ENCODE peak calls at places on chromosomes 2 and 18, in ten cellular contexts. X, S, I, V, U, J, M, G, D and A are unnamed samples.
A peak's percentile ranks its signal among the peaks of the same experiment; 100 is the strongest.

GRCh38 chr2:143015681-143016080 is 113.5 kb upstream of the ARHGAP15 start:
- DNase-seq in X (no peak), S (no peak), I (no peak), V (no peak), U (no peak), J (no peak), M (no peak), G (peak; percentile 34), D (no peak), A (no peak)

GRCh38 chr2:183035298-183035953 is 2.8 kb downstream of the NCKAP1 start:
- DNase-seq in X (peak; percentile 77), S (no peak), I (no peak), V (peak; percentile 72), U (no peak), J (peak; percentile 22), M (no peak), G (peak; percentile 88), D (no peak), A (no peak)

GRCh38 chr2:9168851-9169250 is 37.8 kb upstream of the ASAP2 start:
- DNase-seq in X (peak; percentile 42), S (no peak), I (no peak), V (no peak), U (no peak), J (no peak), M (no peak), G (no peak), D (no peak), A (no peak)

GRCh38 chr2:240848900-240849680 is 19.5 kb upstream of the AGXT start:
- DNase-seq in X (no peak), S (no peak), I (no peak), V (no peak), U (no peak), J (no peak), M (no peak), G (no peak), D (no peak), A (no peak)

GRCh38 chr2:108139521-108139920 is 100.2 kb upstream of the SULT1C3 start:
- DNase-seq in X (peak; percentile 22), S (no peak), I (no peak), V (no peak), U (peak; percentile 61), J (no peak), M (no peak), G (peak; percentile 39), D (no peak), A (no peak)

GRCh38 chr2:68774569-68775271 is 40.1 kb downstream of the ARHGAP25 start:
- DNase-seq in X (no peak), S (no peak), I (peak; percentile 34), V (no peak), U (peak; percentile 81), J (no peak), M (no peak), G (no peak), D (no peak), A (no peak)

GRCh38 chr2:14418110-14418509 is 214.4 kb upstream of the LRATD1 start:
- DNase-seq in X (peak; percentile 43), S (no peak), I (no peak), V (peak; percentile 12), U (no peak), J (peak; percentile 26), M (no peak), G (peak; percentile 22), D (no peak), A (no peak)

GRCh38 chr2:109715302-109715937 is 78.7 kb upstream of the RGPD5 start:
- DNase-seq in X (no peak), S (peak; percentile 45), I (no peak), V (no peak), U (no peak), J (peak; percentile 54), M (no peak), G (peak; percentile 26), D (no peak), A (no peak)

GRCh38 chr2:119788751-119789150 is 29.0 kb downstream of the PTPN4 start:
- DNase-seq in X (no peak), S (no peak), I (no peak), V (no peak), U (no peak), J (no peak), M (no peak), G (no peak), D (no peak), A (no peak)

GRCh38 chr2:70516596-70516995 is 37.0 kb downstream of the TGFA start:
- DNase-seq in X (no peak), S (no peak), I (no peak), V (peak; percentile 59), U (no peak), J (peak; percentile 64), M (no peak), G (no peak), D (no peak), A (peak; percentile 79)

GRCh38 chr2:7377861-7378569 is 460.8 kb downstream of the RNF144A start:
- DNase-seq in X (no peak), S (peak; percentile 73), I (no peak), V (no peak), U (no peak), J (no peak), M (no peak), G (no peak), D (no peak), A (no peak)

GRCh38 chr2:233015048-233015645 is 2.1 kb upstream of the NGEF start:
- DNase-seq in X (no peak), S (no peak), I (no peak), V (no peak), U (no peak), J (no peak), M (no peak), G (no peak), D (no peak), A (no peak)

GRCh38 chr2:165067958-165068612 is 112.8 kb upstream of the SLC38A11 start:
- DNase-seq in X (peak; percentile 76), S (peak; percentile 60), I (no peak), V (peak; percentile 8), U (no peak), J (no peak), M (peak; percentile 23), G (peak; percentile 28), D (peak; percentile 13), A (no peak)

GRCh38 chr2:234502919-234503285 is 6.0 kb upstream of the ARL4C start:
- DNase-seq in X (no peak), S (no peak), I (no peak), V (no peak), U (no peak), J (no peak), M (no peak), G (peak; percentile 47), D (no peak), A (no peak)

GRCh38 chr2:177467646-177468045 is 75.1 kb downstream of the AGPS start:
- DNase-seq in X (peak; percentile 67), S (no peak), I (no peak), V (peak; percentile 63), U (no peak), J (peak; percentile 48), M (no peak), G (peak; percentile 76), D (no peak), A (peak; percentile 33)

GRCh38 chr2:232321156-232321816 is 57.3 kb upstream of the ALPP start:
- DNase-seq in X (no peak), S (no peak), I (peak; percentile 45), V (no peak), U (no peak), J (no peak), M (no peak), G (no peak), D (no peak), A (no peak)

GRCh38 chr18:78196280-78196679 is 783.3 kb upstream of the SALL3 start:
- DNase-seq in X (no peak), S (no peak), I (no peak), V (no peak), U (no peak), J (no peak), M (no peak), G (no peak), D (no peak), A (no peak)

GRCh38 chr2:27220091-27220490 is 2.9 kb downstream of the CAD start:
- DNase-seq in X (no peak), S (no peak), I (no peak), V (no peak), U (no peak), J (no peak), M (no peak), G (no peak), D (no peak), A (no peak)

GRCh38 chr2:127411609-127412370 is 6.4 kb upstream of the PROC start:
- DNase-seq in X (no peak), S (no peak), I (no peak), V (no peak), U (no peak), J (no peak), M (no peak), G (no peak), D (no peak), A (no peak)

GRCh38 chr2:19893520-19894134 is 8.2 kb downstream of the TTC32 start:
- DNase-seq in X (no peak), S (no peak), I (no peak), V (peak; percentile 32), U (no peak), J (no peak), M (no peak), G (no peak), D (no peak), A (no peak)

GRCh38 chr2:174581543-174581942 is 16.1 kb downstream of the WIPF1 start:
- DNase-seq in X (no peak), S (no peak), I (no peak), V (no peak), U (no peak), J (no peak), M (no peak), G (no peak), D (no peak), A (no peak)

GRCh38 chr2:147511491-147511948 is 333.3 kb upstream of the ACVR2A start:
- DNase-seq in X (no peak), S (no peak), I (no peak), V (no peak), U (no peak), J (no peak), M (no peak), G (no peak), D (no peak), A (no peak)

GRCh38 chr2:230865766-230866703 is 1.3 kb downstream of the ITM2C start:
- DNase-seq in X (peak; percentile 22), S (peak; percentile 35), I (no peak), V (no peak), U (peak; percentile 73), J (no peak), M (no peak), G (peak; percentile 20), D (peak; percentile 9), A (no peak)

GRCh38 chr2:184683923-184684322 is 85.6 kb downstream of the ZNF804A start:
- DNase-seq in X (no peak), S (no peak), I (no peak), V (no peak), U (no peak), J (no peak), M (no peak), G (no peak), D (no peak), A (no peak)

GRCh38 chr2:44668336-44668735 is 273.2 kb upstream of the SIX3 start:
- DNase-seq in X (no peak), S (no peak), I (no peak), V (no peak), U (no peak), J (peak; percentile 13), M (no peak), G (no peak), D (no peak), A (no peak)

GRCh38 chr2:157587576-157587975 is 41.1 kb downstream of the ACVR1C start:
- DNase-seq in X (no peak), S (no peak), I (no peak), V (no peak), U (no peak), J (no peak), M (no peak), G (no peak), D (no peak), A (no peak)

GRCh38 chr2:144890828-144891227 is 370.9 kb upstream of the ZEB2 start:
- DNase-seq in X (peak; percentile 31), S (no peak), I (no peak), V (peak; percentile 36), U (peak; percentile 15), J (peak; percentile 44), M (no peak), G (peak; percentile 61), D (no peak), A (peak; percentile 9)

GRCh38 chr18:50190236-50190635 is 4.7 kb downstream of the MYO5B start:
- DNase-seq in X (peak; percentile 8), S (no peak), I (no peak), V (no peak), U (no peak), J (peak; percentile 86), M (no peak), G (peak; percentile 26), D (no peak), A (no peak)